ENCODE peak calls at places on chromosomes 6 and 20, in seven cellular contexts. F is CD4-positive, alpha-beta T cell; M is DND-41; A is Panc1; S is naive thymus-derived CD4-positive, alpha-beta T cell; E is AG04450; P is fibroblast of lung. U is an unnamed sample.

GRCh38 chr6:108651287-108651686 is 90.6 kb downstream of the FOXO3 start:
- DNase-seq in F (no peak), M (no peak), A (no peak), S (no peak), E (no peak), P (no peak), U (no peak)

GRCh38 chr20:32600681-32601237 is 15.6 kb upstream of the NOL4L start:
- DNase-seq in F (no peak), M (no peak), A (no peak), S (no peak), E (no peak), P (no peak), U (no peak)

GRCh38 chr6:110093981-110094380 is 85.5 kb downstream of the WASF1 start:
- DNase-seq in F (no peak), M (no peak), A (no peak), S (no peak), E (no peak), P (no peak), U (no peak)

GRCh38 chr6:105348897-105349296 is 54.0 kb downstream of the PREP start:
- DNase-seq in F (no peak), M (no peak), A (no peak), S (no peak), E (no peak), P (no peak), U (no peak)

GRCh38 chr6:30915591-30915946 is 1.5 kb downstream of the VARS2 start:
- DNase-seq in F (no peak), M (no peak), A (no peak), S (peak; percentile 38), E (peak; percentile 33), P (peak; percentile 78), U (no peak)

GRCh38 chr20:2051920-2052319 is 49.7 kb upstream of the STK35 start:
- DNase-seq in F (no peak), M (no peak), A (no peak), S (no peak), E (no peak), P (no peak), U (no peak)

GRCh38 chr6:169101981-169102380 is 151.7 kb downstream of the THBS2 start:
- DNase-seq in F (no peak), M (no peak), A (no peak), S (no peak), E (no peak), P (peak; percentile 62), U (no peak)

GRCh38 chr6:33905081-33905609 is 101.3 kb upstream of the MLN start:
- DNase-seq in F (peak; percentile 53), M (peak; percentile 40), A (no peak), S (peak; percentile 79), E (no peak), P (no peak), U (peak; percentile 49)

GRCh38 chr6:166664135-166664534 is 37.1 kb upstream of the RPS6KA2 start:
- DNase-seq in F (no peak), M (no peak), A (no peak), S (no peak), E (no peak), P (peak; percentile 58), U (no peak)

GRCh38 chr6:20487669-20488375 is 46.4 kb upstream of the CDKAL1 start:
- DNase-seq in F (no peak), M (no peak), A (no peak), S (no peak), E (peak; percentile 45), P (peak; percentile 24), U (no peak)

GRCh38 chr20:32449057-32449889 is 91.1 kb downstream of the ASXL1 start:
- DNase-seq in F (no peak), M (no peak), A (no peak), S (no peak), E (no peak), P (no peak), U (no peak)

GRCh38 chr6:24387818-24388217 is 14.9 kb upstream of the MRS2 start:
- DNase-seq in F (no peak), M (no peak), A (no peak), S (no peak), E (no peak), P (no peak), U (no peak)

GRCh38 chr6:816510-817084 is 123.7 kb upstream of the EXOC2 start:
- DNase-seq in F (no peak), M (no peak), A (no peak), S (no peak), E (no peak), P (no peak), U (no peak)

GRCh38 chr6:19994909-19995308 is 157.7 kb downstream of the ID4 start:
- DNase-seq in F (no peak), M (no peak), A (no peak), S (no peak), E (no peak), P (no peak), U (no peak)

GRCh38 chr20:17494201-17494600 is 37.0 kb downstream of the BFSP1 start:
- DNase-seq in F (no peak), M (no peak), A (no peak), S (no peak), E (no peak), P (no peak), U (no peak)

GRCh38 chr20:49119972-49120371 is 68.2 kb downstream of the STAU1 start:
- DNase-seq in F (no peak), M (no peak), A (no peak), S (no peak), E (no peak), P (no peak), U (no peak)

GRCh38 chr6:1636272-1636825 is 26.6 kb downstream of the FOXC1 start:
- DNase-seq in F (peak; percentile 21), M (no peak), A (no peak), S (no peak), E (no peak), P (no peak), U (no peak)

GRCh38 chr6:121932071-121933009 is 467.1 kb upstream of the HSF2 start:
- DNase-seq in F (no peak), M (no peak), A (peak; percentile 46), S (no peak), E (peak; percentile 82), P (peak; percentile 76), U (no peak)

GRCh38 chr6:125888989-125889656 is 67.4 kb upstream of the HINT3 start:
- DNase-seq in F (no peak), M (no peak), A (no peak), S (peak; percentile 16), E (no peak), P (peak; percentile 56), U (no peak)
- H3K27ac ChIP-seq in F (no peak overlapping the region), M (no peak overlapping the region), A (no peak overlapping the region), S (no peak overlapping the region), E (no peak overlapping the region), P (no peak overlapping the region), U (no peak overlapping the region)

GRCh38 chr6:3205913-3206312 is 21.5 kb downstream of the TUBB2B start:
- DNase-seq in F (no peak), M (no peak), A (no peak), S (no peak), E (peak; percentile 47), P (peak; percentile 90), U (no peak)
- H3K27ac ChIP-seq in F (no peak overlapping the region), M (no peak overlapping the region), A (no peak overlapping the region), S (no peak overlapping the region), E (peak overlapping the region; percentile 31), P (no peak overlapping the region), U (no peak overlapping the region)

GRCh38 chr6:43669050-43669921 is 18.3 kb downstream of the MRPS18A start:
- DNase-seq in F (no peak), M (no peak), A (no peak), S (no peak), E (no peak), P (peak; percentile 49), U (no peak)
- H3K27ac ChIP-seq in F (no peak overlapping the region), M (no peak overlapping the region), A (no peak overlapping the region), S (no peak overlapping the region), E (no peak overlapping the region), P (no peak overlapping the region), U (peak overlapping the region; percentile 57)

GRCh38 chr6:7911345-7911725 is 747 bp upstream of the TXNDC5 start:
- DNase-seq in F (no peak), M (no peak), A (no peak), S (no peak), E (no peak), P (no peak), U (no peak)

GRCh38 chr6:7910298-7910653 is 312 bp downstream of the TXNDC5 start:
- DNase-seq in F (no peak), M (no peak), A (no peak), S (no peak), E (no peak), P (no peak), U (no peak)

GRCh38 chr6:7912024-7912423 is 1.4 kb upstream of the TXNDC5 start:
- DNase-seq in F (no peak), M (no peak), A (no peak), S (no peak), E (no peak), P (no peak), U (no peak)

GRCh38 chr6:7910654-7911344 is at the start of gene TXNDC5:
- DNase-seq in F (peak; percentile 76), M (peak; percentile 75), A (no peak), S (peak; percentile 52), E (no peak), P (peak; percentile 60), U (peak; percentile 57)

GRCh38 chr6:7909323-7910276 is 988 bp downstream of the TXNDC5 start:
- DNase-seq in F (peak; percentile 41), M (peak; percentile 54), A (no peak), S (no peak), E (no peak), P (peak; percentile 30), U (peak; percentile 7)
- H3K27ac ChIP-seq in F (no peak overlapping the region), M (peak overlapping the region; percentile 76), A (peak overlapping the region; percentile 87), S (no peak overlapping the region), E (peak overlapping the region; percentile 39), P (peak overlapping the region; percentile 78), U (peak overlapping the region; percentile 59)

GRCh38 chr20:57434390-57434700 is 43.1 kb downstream of the RBM38 start:
- DNase-seq in F (no peak), M (peak; percentile 19), A (no peak), S (no peak), E (no peak), P (no peak), U (no peak)

GRCh38 chr20:57436223-57436545 is 45.0 kb downstream of the RBM38 start:
- DNase-seq in F (no peak), M (no peak), A (no peak), S (no peak), E (no peak), P (no peak), U (no peak)

GRCh38 chr20:57435105-57435497 is 43.9 kb downstream of the RBM38 start:
- DNase-seq in F (no peak), M (no peak), A (no peak), S (no peak), E (no peak), P (no peak), U (no peak)

GRCh38 chr20:57437267-57437666 is 46.1 kb downstream of the RBM38 start:
- DNase-seq in F (no peak), M (no peak), A (no peak), S (no peak), E (no peak), P (no peak), U (no peak)

GRCh38 chr20:57435498-57436222 is 44.5 kb downstream of the RBM38 start:
- DNase-seq in F (peak; percentile 53), M (peak; percentile 41), A (no peak), S (peak; percentile 46), E (no peak), P (no peak), U (peak; percentile 33)
- H3K27ac ChIP-seq in F (peak overlapping the region; percentile 22), M (no peak overlapping the region), A (no peak overlapping the region), S (peak overlapping the region; percentile 20), E (no peak overlapping the region), P (no peak overlapping the region), U (no peak overlapping the region)

GRCh38 chr20:53838311-53838873 is 232.0 kb downstream of the BCAS1 start:
- DNase-seq in F (no peak), M (no peak), A (no peak), S (no peak), E (no peak), P (no peak), U (no peak)
- H3K27ac ChIP-seq in F (peak overlapping the region; percentile 23), M (no peak overlapping the region), A (peak overlapping the region; percentile 79), S (peak overlapping the region; percentile 50), E (no peak overlapping the region), P (no peak overlapping the region), U (no peak overlapping the region)